ENCODE peak calls at places on chromosomes 13 and 19, in four cellular contexts. One of them, this sample, is unnamed.
A peak's percentile ranks its signal among the peaks of the same experiment; 100 is the strongest.

GRCh38 chr13:39329182-39329639 is 273.8 kb downstream of the LHFPL6 start:
- DNase-seq in fibroblast of mammary gland: no peak
- DNase-seq in HCT116: no peak
- DNase-seq in PC-9: no peak
- DNase-seq in this sample: no peak

GRCh38 chr19:7117248-7117647 is 47.7 kb downstream of the ZNF557 start:
- DNase-seq in fibroblast of mammary gland: no peak
- DNase-seq in PC-9: no peak
- DNase-seq in HCT116: no peak
- DNase-seq in this sample: no peak

GRCh38 chr13:50476579-50476978 is 366.9 kb downstream of the DLEU7 start:
- DNase-seq in PC-9: no peak
- DNase-seq in fibroblast of mammary gland: peak; percentile 49
- DNase-seq in HCT116: no peak
- DNase-seq in this sample: peak; percentile 21

GRCh38 chr13:41159174-41159573 is 26.6 kb upstream of the KBTBD6 start:
- DNase-seq in PC-9: no peak
- DNase-seq in HCT116: no peak
- DNase-seq in fibroblast of mammary gland: no peak
- DNase-seq in this sample: no peak

GRCh38 chr19:31532034-31532433 is 182.8 kb upstream of the TSHZ3 start:
- DNase-seq in PC-9: no peak
- DNase-seq in HCT116: no peak
- DNase-seq in fibroblast of mammary gland: no peak
- DNase-seq in this sample: no peak

GRCh38 chr19:10427169-10427568 is 6.8 kb downstream of the PDE4A start:
- DNase-seq in HCT116: no peak
- DNase-seq in PC-9: no peak
- DNase-seq in fibroblast of mammary gland: no peak
- DNase-seq in this sample: no peak

GRCh38 chr13:41059466-41059865 is 1.8 kb upstream of the WBP4 start:
- DNase-seq in PC-9: no peak
- DNase-seq in fibroblast of mammary gland: peak; percentile 44
- DNase-seq in HCT116: no peak
- DNase-seq in this sample: peak; percentile 35

GRCh38 chr19:5364674-5365073 is 24.1 kb upstream of the PTPRS start:
- DNase-seq in fibroblast of mammary gland: no peak
- DNase-seq in PC-9: no peak
- DNase-seq in HCT116: no peak
- DNase-seq in this sample: no peak

GRCh38 chr19:45955905-45956608 is 17.6 kb downstream of the NOVA2 start:
- DNase-seq in HCT116: peak; percentile 35
- DNase-seq in PC-9: peak; percentile 80
- DNase-seq in fibroblast of mammary gland: no peak
- DNase-seq in this sample: peak; percentile 88

GRCh38 chr19:13102666-13103584 is at the start of gene LYL1:
- DNase-seq in PC-9: no peak
- DNase-seq in HCT116: no peak
- DNase-seq in fibroblast of mammary gland: no peak
- DNase-seq in this sample: no peak

GRCh38 chr13:73757471-73758233 is 376.6 kb downstream of the KLF12 start:
- DNase-seq in HCT116: no peak
- DNase-seq in PC-9: no peak
- DNase-seq in fibroblast of mammary gland: peak; percentile 30
- DNase-seq in this sample: peak; percentile 44

GRCh38 chr13:72255908-72256307 is 388.9 kb upstream of the DACH1 start:
- DNase-seq in HCT116: peak; percentile 13
- DNase-seq in fibroblast of mammary gland: peak; percentile 0
- DNase-seq in PC-9: no peak
- DNase-seq in this sample: peak; percentile 1

GRCh38 chr13:33997574-33997973 is 179.6 kb downstream of the RFC3 start:
- DNase-seq in PC-9: no peak
- DNase-seq in HCT116: no peak
- DNase-seq in fibroblast of mammary gland: no peak
- DNase-seq in this sample: no peak

GRCh38 chr19:4186087-4186993 is 3.9 kb downstream of the ANKRD24 start:
- DNase-seq in HCT116: peak; percentile 61
- DNase-seq in PC-9: no peak
- DNase-seq in fibroblast of mammary gland: peak; percentile 69
- DNase-seq in this sample: peak; percentile 78

GRCh38 chr13:24615911-24616472 is 64.2 kb upstream of the ATP12A start:
- DNase-seq in PC-9: no peak
- DNase-seq in HCT116: no peak
- DNase-seq in fibroblast of mammary gland: no peak
- DNase-seq in this sample: no peak

GRCh38 chr13:25171517-25172302 is at the start of gene AMER2:
- DNase-seq in fibroblast of mammary gland: peak; percentile 11
- DNase-seq in PC-9: no peak
- DNase-seq in HCT116: no peak
- DNase-seq in this sample: peak; percentile 23

GRCh38 chr13:113761136-113761535 is 2.1 kb downstream of the TMEM255B start:
- DNase-seq in PC-9: no peak
- DNase-seq in fibroblast of mammary gland: no peak
- DNase-seq in HCT116: no peak
- DNase-seq in this sample: no peak

GRCh38 chr13:110301606-110302131 is 5.3 kb downstream of the COL4A1 start:
- DNase-seq in fibroblast of mammary gland: peak; percentile 68
- DNase-seq in HCT116: no peak
- DNase-seq in PC-9: no peak
- DNase-seq in this sample: peak; percentile 75

GRCh38 chr13:81293594-81294164 is 952.8 kb upstream of the SPRY2 start:
- DNase-seq in PC-9: no peak
- DNase-seq in HCT116: no peak
- DNase-seq in fibroblast of mammary gland: no peak
- DNase-seq in this sample: no peak

GRCh38 chr19:31784631-31785237 is 435.5 kb upstream of the TSHZ3 start:
- DNase-seq in fibroblast of mammary gland: no peak
- DNase-seq in HCT116: no peak
- DNase-seq in PC-9: no peak
- DNase-seq in this sample: no peak

GRCh38 chr19:31232220-31232619 is 117.0 kb downstream of the TSHZ3 start:
- DNase-seq in HCT116: no peak
- DNase-seq in PC-9: no peak
- DNase-seq in fibroblast of mammary gland: peak; percentile 73
- DNase-seq in this sample: no peak

GRCh38 chr13:36395280-36395679 is 37.0 kb upstream of the CCNA1 start:
- DNase-seq in fibroblast of mammary gland: peak; percentile 79
- DNase-seq in PC-9: peak; percentile 47
- DNase-seq in HCT116: no peak
- DNase-seq in this sample: peak; percentile 81

DNA sequence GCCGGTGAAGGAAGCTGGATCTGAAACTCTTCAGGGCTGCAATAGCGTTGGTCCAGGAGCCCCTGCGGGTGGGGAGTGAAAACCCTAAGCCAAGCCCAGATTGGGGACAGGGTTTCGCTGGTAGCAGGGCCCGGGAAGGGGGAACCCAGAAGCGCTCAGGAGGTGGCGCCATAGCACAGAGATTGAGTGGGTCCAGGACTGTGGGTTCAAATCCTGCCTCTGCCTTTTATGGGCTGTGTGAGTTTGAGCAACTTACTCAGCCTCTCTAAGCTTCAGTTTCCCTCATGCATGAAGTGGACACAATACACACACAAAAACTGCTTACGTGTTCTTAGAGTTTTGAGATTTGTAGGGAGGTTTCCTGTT is 8.3 kb upstream of the SYCN start:
- DNase-seq in HCT116: peak; percentile 53
- DNase-seq in PC-9: no peak
- DNase-seq in fibroblast of mammary gland: peak; percentile 13
- DNase-seq in this sample: peak; percentile 38
- TF ChIP-seq CTCF in HCT116: peak; percentile 68
- TF ChIP-seq CTCF in PC-9: peak; percentile 59
- TF ChIP-seq CTCF in fibroblast of mammary gland: peak; percentile 40
- TF ChIP-seq CTCF in this sample: peak; percentile 44

GRCh38 chr19:38975214-38975860 is at the start of gene FBXO17:
- DNase-seq in HCT116: no peak
- DNase-seq in fibroblast of mammary gland: peak; percentile 74
- DNase-seq in PC-9: no peak
- DNase-seq in this sample: peak; percentile 69
- H3K4me3 ChIP-seq in HCT116: peak within 1 kb of the TSS; percentile 61
- H3K4me3 ChIP-seq in fibroblast of mammary gland: peak within 1 kb of the TSS; percentile 67
- H3K4me3 ChIP-seq in PC-9: peak within 1 kb of the TSS; percentile 57
- H3K4me3 ChIP-seq in this sample: peak within 1 kb of the TSS; percentile 75

GRCh38 chr19:14786421-14786851 is 8.1 kb upstream of the ADGRE2 start:
- DNase-seq in PC-9: no peak
- DNase-seq in HCT116: no peak
- DNase-seq in fibroblast of mammary gland: no peak
- DNase-seq in this sample: peak; percentile 26
- TF ChIP-seq CTCF in PC-9: peak; percentile 90
- TF ChIP-seq CTCF in HCT116: peak; percentile 90
- TF ChIP-seq CTCF in fibroblast of mammary gland: peak; percentile 53
- TF ChIP-seq CTCF in this sample: peak; percentile 71

DNA sequence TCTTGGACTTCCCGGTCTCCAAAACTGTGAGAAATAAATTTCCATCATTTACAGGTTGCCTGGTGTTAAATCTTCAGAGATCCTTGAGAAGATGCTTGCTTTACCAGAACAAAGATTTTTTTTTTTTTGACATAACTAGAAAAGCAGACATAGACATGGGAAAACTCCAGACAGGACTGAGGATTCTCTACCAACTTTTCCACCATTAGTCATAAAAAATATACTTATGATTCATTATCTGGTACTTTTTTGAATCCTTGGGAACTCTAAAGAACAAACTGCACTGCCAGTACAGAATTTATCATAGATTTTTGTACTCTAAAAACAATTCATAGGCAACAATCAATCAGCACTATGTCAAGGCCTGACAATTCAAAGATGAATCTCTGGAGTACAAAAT is 487.6 kb downstream of the EFNB2 start:
- DNase-seq in PC-9: no peak
- DNase-seq in HCT116: no peak
- DNase-seq in fibroblast of mammary gland: peak; percentile 21
- DNase-seq in this sample: no peak
- H3K4me3 ChIP-seq in PC-9: no peak overlapping the region
- H3K4me3 ChIP-seq in HCT116: no peak overlapping the region
- H3K4me3 ChIP-seq in fibroblast of mammary gland: no peak overlapping the region
- H3K4me3 ChIP-seq in this sample: no peak overlapping the region

DNA sequence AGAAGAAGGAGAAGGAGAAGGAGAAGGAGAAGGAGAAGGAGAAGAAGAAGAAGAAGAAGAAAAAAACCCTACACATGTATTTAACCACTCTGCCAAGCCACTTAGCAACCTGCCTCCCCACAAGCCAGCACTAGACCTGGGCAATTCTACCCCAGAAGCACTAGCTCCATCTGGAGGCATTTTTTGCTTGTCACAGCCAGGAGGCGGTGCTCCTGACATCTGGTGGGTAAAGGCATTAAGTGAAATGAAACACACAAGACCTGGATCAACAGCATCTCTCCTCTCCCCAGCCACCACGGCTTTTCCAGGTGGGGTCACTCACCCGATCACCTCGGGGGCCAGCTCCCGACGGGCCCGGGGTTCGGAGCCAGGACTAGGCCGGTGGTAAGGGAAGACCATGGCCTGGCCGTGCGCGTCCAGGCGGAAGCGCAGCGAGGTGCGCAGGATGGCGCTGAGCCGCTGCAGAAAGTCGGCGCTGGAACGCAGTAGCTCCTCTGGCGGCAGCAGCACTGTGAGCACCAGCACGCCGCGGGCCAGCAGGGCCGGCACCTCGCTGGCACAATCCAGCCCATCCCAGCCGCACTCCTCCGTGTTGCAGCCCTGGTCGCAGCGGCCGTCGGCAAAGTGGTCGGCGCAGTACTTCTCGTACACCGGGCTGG is 26.9 kb downstream of the NOTCH3 start:
- DNase-seq in fibroblast of mammary gland: no peak
- DNase-seq in PC-9: no peak
- DNase-seq in HCT116: no peak
- DNase-seq in this sample: peak; percentile 38
- TF ChIP-seq CTCF in fibroblast of mammary gland: no peak
- TF ChIP-seq CTCF in PC-9: peak; percentile 39
- TF ChIP-seq CTCF in HCT116: peak; percentile 37
- TF ChIP-seq CTCF in this sample: peak; percentile 19

GRCh38 chr13:100675660-100676129 is 1.1 kb upstream of the TMTC4 start:
- DNase-seq in HCT116: no peak
- DNase-seq in PC-9: no peak
- DNase-seq in fibroblast of mammary gland: no peak
- DNase-seq in this sample: no peak

GRCh38 chr13:100673376-100673830 is 1.2 kb downstream of the TMTC4 start:
- DNase-seq in fibroblast of mammary gland: no peak
- DNase-seq in PC-9: no peak
- DNase-seq in HCT116: no peak
- DNase-seq in this sample: no peak

GRCh38 chr13:100674848-100675659 is 459 bp upstream of the TMTC4 start:
- DNase-seq in PC-9: peak; percentile 96
- DNase-seq in HCT116: peak; percentile 92
- DNase-seq in fibroblast of mammary gland: peak; percentile 95
- DNase-seq in this sample: peak; percentile 97

GRCh38 chr13:100673831-100674362 is 698 bp downstream of the TMTC4 start:
- DNase-seq in PC-9: peak; percentile 83
- DNase-seq in fibroblast of mammary gland: peak; percentile 89
- DNase-seq in HCT116: peak; percentile 28
- DNase-seq in this sample: peak; percentile 86

DNA sequence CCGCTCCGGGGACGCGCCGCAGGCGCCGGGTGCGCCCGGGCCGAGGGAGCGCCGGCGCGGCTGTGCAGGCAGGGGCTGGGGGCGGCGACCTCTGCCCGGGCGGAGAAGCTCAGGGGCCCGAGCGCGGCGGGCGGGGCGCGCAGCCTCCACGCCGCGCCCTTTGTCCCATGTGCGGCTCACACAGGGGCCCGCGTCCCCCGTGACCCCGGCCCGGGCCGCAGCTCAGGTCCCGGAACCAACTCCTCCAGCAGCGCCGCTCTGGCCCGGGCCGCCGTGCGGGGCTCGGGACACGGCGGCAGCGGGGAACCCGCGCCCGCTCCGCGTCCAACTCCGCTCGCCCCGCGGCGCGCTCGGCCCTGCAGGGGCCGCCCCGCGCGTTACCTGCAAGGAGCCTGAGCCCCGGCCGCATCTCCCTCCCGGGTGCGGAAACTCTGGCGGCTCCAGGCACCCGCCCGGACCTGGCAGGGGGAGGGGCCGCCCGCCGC is at the start of gene TMTC4:
- DNase-seq in fibroblast of mammary gland: no peak
- DNase-seq in PC-9: no peak
- DNase-seq in HCT116: no peak
- DNase-seq in this sample: no peak
- H3K4me3 ChIP-seq in fibroblast of mammary gland: peak within 1 kb of the TSS; percentile 74
- H3K4me3 ChIP-seq in PC-9: peak within 1 kb of the TSS; percentile 67
- H3K4me3 ChIP-seq in HCT116: peak within 1 kb of the TSS; percentile 80
- H3K4me3 ChIP-seq in this sample: peak within 1 kb of the TSS; percentile 83